ENCODE peak calls at places on chromosomes 6 and 20, in seven cellular contexts. C is GM04503; L is neuronal stem cell; D is AG04450; R is NCI-H345; I is foreskin fibroblast; M is activated effector memory CD4-positive, alpha-beta T cell treated with anti-CD3 and anti-CD28 coated beads, Interleukin-2, amount 50 U/mL, for 16 hours. O is an unnamed sample.
A peak's percentile ranks its signal among the peaks of the same experiment; 100 is the strongest.

GRCh38 chr6:140382351-140382750 is 1007.9 kb upstream of the CITED2 start:
- DNase-seq in C (no peak), L (no peak), D (no peak), R (no peak), I (peak; percentile 32), M (no peak), O (no peak)

GRCh38 chr6:89239338-89239737 is 22.2 kb upstream of the GABRR1 start:
- DNase-seq in C (no peak), L (no peak), D (no peak), R (no peak), I (no peak), M (no peak), O (no peak)

GRCh38 chr6:82380566-82381185 is 17.1 kb downstream of the TPBG start:
- DNase-seq in C (no peak), L (no peak), D (no peak), R (no peak), I (no peak), M (no peak), O (peak; percentile 60)

GRCh38 chr20:31974975-31975481 is 7.1 kb downstream of the XKR7 start:
- DNase-seq in C (no peak), L (peak; percentile 52), D (no peak), R (no peak), I (no peak), M (no peak), O (no peak)

GRCh38 chr6:163787001-163787667 is 372.6 kb downstream of the QKI start:
- DNase-seq in C (no peak), L (no peak), D (no peak), R (no peak), I (no peak), M (no peak), O (no peak)

GRCh38 chr6:15234068-15234758 is 11.7 kb upstream of the JARID2 start:
- DNase-seq in C (no peak), L (no peak), D (no peak), R (no peak), I (no peak), M (no peak), O (no peak)

GRCh38 chr20:14691994-14692393 is 354.6 kb upstream of the FLRT3 start:
- DNase-seq in C (no peak), L (no peak), D (no peak), R (no peak), I (no peak), M (no peak), O (no peak)

GRCh38 chr6:127956260-127956888 is 55.5 kb upstream of the THEMIS start:
- DNase-seq in C (no peak), L (no peak), D (no peak), R (no peak), I (peak; percentile 37), M (no peak), O (no peak)

GRCh38 chr6:79040083-79040482 is 38.0 kb downstream of the PHIP start:
- DNase-seq in C (no peak), L (no peak), D (no peak), R (no peak), I (peak; percentile 8), M (no peak), O (no peak)

O was measured in AG09319.